ENCODE peak calls at places on chromosomes 4 and X, in nine cellular contexts. K, T, E, X, F, C, N, M and Y are unnamed samples.

GRCh38 chr4:87053802-87054767 is 119.3 kb downstream of the AFF1 start:
- DNase-seq in K (no peak), T (no peak), E (no peak), X (no peak), F (no peak), C (no peak), N (no peak), M (no peak), Y (no peak)

GRCh38 chr4:155676430-155676825 is 9.8 kb downstream of the GUCY1A1 start:
- DNase-seq in K (no peak), T (no peak), E (no peak), X (no peak), F (no peak), C (no peak), N (no peak), M (no peak), Y (no peak)

GRCh38 chr4:27604692-27605091 is 744.1 kb downstream of the STIM2 start:
- DNase-seq in K (no peak), T (no peak), E (no peak), X (no peak), F (no peak), C (no peak), N (no peak), M (no peak), Y (no peak)

GRCh38 chr4:112523008-112523440 is 7.0 kb upstream of the NEUROG2 start:
- DNase-seq in K (no peak), T (peak), E (no peak), X (no peak), F (no peak), C (no peak), N (no peak), M (no peak), Y (no peak)

GRCh38 chr4:48654015-48654664 is 125.9 kb downstream of the FRYL start:
- DNase-seq in K (no peak), T (no peak), E (no peak), X (no peak), F (no peak), C (no peak), N (no peak), M (no peak), Y (no peak)

GRCh38 chrX:48632207-48632606 is 34.9 kb downstream of the WDR13 start:
- DNase-seq in K (no peak), T (no peak), E (no peak), X (no peak), F (no peak), C (no peak), N (no peak), M (no peak), Y (no peak)

GRCh38 chrX:147738260-147738659 is 173.5 kb upstream of the FMR1 start:
- DNase-seq in K (no peak), T (peak), E (no peak), X (no peak), F (no peak), C (no peak), N (no peak), M (no peak), Y (no peak)

GRCh38 chrX:108584617-108585211 is 145.1 kb downstream of the COL4A5 start:
- DNase-seq in K (no peak), T (no peak), E (no peak), X (peak), F (no peak), C (no peak), N (no peak), M (peak), Y (no peak)

GRCh38 chr4:168183717-168184571 is 91.6 kb downstream of the ANXA10 start:
- DNase-seq in K (no peak), T (no peak), E (no peak), X (peak), F (no peak), C (peak), N (no peak), M (peak), Y (no peak)

GRCh38 chr4:100106982-100107381 is 83.3 kb downstream of the DDIT4L start:
- DNase-seq in K (peak), T (peak), E (no peak), X (no peak), F (no peak), C (no peak), N (no peak), M (no peak), Y (no peak)

GRCh38 chr4:168098257-168098717 is 6.0 kb downstream of the ANXA10 start:
- DNase-seq in K (no peak), T (no peak), E (no peak), X (no peak), F (no peak), C (peak), N (no peak), M (no peak), Y (no peak)